ENCODE peak calls at places on chromosome 11, in ten cellular contexts. A, B, E, R, I, S, K, G, Y and L are unnamed samples.

GRCh38 chr11:132278801-132279574 is 908.6 kb downstream of the NTM start:
- DNase-seq in G (no peak), K (peak), Y (peak), I (peak), R (no peak), B (peak), E (peak), A (peak), S (no peak), L (no peak)

GRCh38 chr11:46858920-46859531 is 12.9 kb upstream of the CKAP5 start:
- DNase-seq in I (no peak), B (no peak), K (no peak), S (no peak), R (no peak), Y (no peak), A (no peak), G (no peak), E (no peak), L (no peak)

GRCh38 chr11:69560141-69560790 is 78.8 kb downstream of the LINC01488 start:
- DNase-seq in E (peak), R (no peak), A (no peak), G (no peak), Y (no peak), B (no peak), K (no peak), I (no peak), S (no peak), L (no peak)

GRCh38 chr11:69301491-69302401 is 7.8 kb downstream of the MYEOV start:
- DNase-seq in R (no peak), G (no peak), B (peak), S (no peak), A (no peak), I (peak), K (peak), Y (peak), E (peak), L (no peak)

GRCh38 chr11:88016392-88017020 is 158.7 kb downstream of the RAB38 start:
- DNase-seq in S (peak), I (peak), E (peak), R (no peak), A (peak), K (peak), Y (peak), B (peak), G (peak), L (peak)

GRCh38 chr11:27497284-27497866 is 9.2 kb downstream of the LIN7C start:
- DNase-seq in E (peak), R (no peak), I (peak), G (no peak), Y (peak), A (no peak), B (peak), K (peak), S (no peak), L (no peak)

GRCh38 chr11:34238533-34238932 is 119.3 kb downstream of the ABTB2 start:
- DNase-seq in A (no peak), K (no peak), R (no peak), B (peak), I (no peak), E (no peak), S (no peak), Y (no peak), G (no peak), L (no peak)

GRCh38 chr11:107538821-107539220 is 26.7 kb downstream of the ALKBH8 start:
- DNase-seq in K (no peak), R (no peak), G (no peak), B (no peak), A (no peak), Y (no peak), E (peak), I (no peak), S (no peak), L (no peak)

GRCh38 chr11:26410967-26411366 is 79.0 kb downstream of the ANO3 start:
- DNase-seq in G (no peak), B (no peak), E (no peak), R (no peak), K (no peak), I (no peak), Y (no peak), A (no peak), S (no peak), L (no peak)

GRCh38 chr11:133492895-133493294 is 39.4 kb downstream of the OPCML start:
- DNase-seq in A (no peak), R (no peak), B (no peak), Y (no peak), I (no peak), G (no peak), E (no peak), K (no peak), S (no peak), L (no peak)

GRCh38 chr11:43853766-43854165 is 26.9 kb upstream of the ALKBH3 start:
- DNase-seq in A (no peak), S (no peak), E (no peak), Y (peak), R (no peak), B (peak), K (no peak), G (no peak), I (peak), L (no peak)

GRCh38 chr11:133903056-133903455 is 53.7 kb downstream of the IGSF9B start:
- DNase-seq in A (no peak), I (no peak), G (no peak), Y (no peak), K (no peak), E (no peak), R (no peak), B (no peak), S (no peak), L (no peak)

GRCh38 chr11:125224391-125225015 is 60.0 kb downstream of the PKNOX2 start:
- DNase-seq in E (no peak), I (peak), S (no peak), R (no peak), B (peak), A (peak), K (peak), Y (peak), G (peak), L (no peak)

GRCh38 chr11:83681045-83681781 is 395.0 kb upstream of the CCDC90B start:
- DNase-seq in Y (peak), R (no peak), E (no peak), G (no peak), B (no peak), S (peak), I (no peak), K (no peak), A (no peak), L (no peak)

GRCh38 chr11:12518606-12519385 is 141.4 kb downstream of the PARVA start:
- DNase-seq in B (no peak), E (no peak), S (no peak), R (no peak), A (no peak), I (no peak), Y (no peak), K (no peak), G (no peak), L (no peak)

GRCh38 chr11:111819161-111820058 is 52.0 kb downstream of the ALG9 start:
- DNase-seq in Y (no peak), R (no peak), I (peak), K (peak), E (peak), G (no peak), B (peak), S (peak), A (no peak), L (no peak)

GRCh38 chr11:110121204-110121603 is 28.0 kb downstream of the ZC3H12C start:
- DNase-seq in Y (peak), A (no peak), E (peak), S (peak), R (no peak), B (peak), G (no peak), K (peak), I (peak), L (no peak)

GRCh38 chr11:32118025-32118974 is 27.4 kb downstream of the RCN1 start:
- DNase-seq in A (no peak), Y (peak), E (peak), I (peak), G (no peak), K (peak), S (no peak), R (no peak), B (peak), L (no peak)

GRCh38 chr11:68271023-68271780 is 571 bp downstream of the C11orf24 start:
- DNase-seq in K (peak), I (peak), A (peak), G (peak), B (peak), S (no peak), Y (peak), E (peak), R (peak), L (peak)

GRCh38 chr11:30346068-30346688 is 23.3 kb downstream of the ARL14EP start:
- DNase-seq in R (no peak), A (peak), K (peak), Y (peak), G (no peak), I (peak), B (peak), E (no peak), S (peak), L (no peak)

GRCh38 chr11:1749787-1750351 is 526 bp downstream of the IFITM10 start:
- DNase-seq in K (peak), Y (peak), G (no peak), I (peak), S (no peak), E (peak), A (no peak), R (no peak), B (peak), L (no peak)

GRCh38 chr11:32886180-32886579 is 6.4 kb upstream of the QSER1 start:
- DNase-seq in G (no peak), E (no peak), S (no peak), Y (no peak), R (no peak), K (no peak), I (no peak), A (no peak), B (no peak), L (no peak)

GRCh38 chr11:132718711-132719641 is 813.3 kb downstream of the OPCML start:
- DNase-seq in A (no peak), R (no peak), Y (no peak), I (peak), B (no peak), S (no peak), G (peak), K (peak), E (peak), L (no peak)

GRCh38 chr11:131867457-131868257 is 497.2 kb downstream of the NTM start:
- DNase-seq in E (peak), Y (peak), G (peak), I (peak), B (peak), S (peak), K (peak), A (peak), R (peak), L (peak)

GRCh38 chr11:132623496-132623895 is 908.8 kb downstream of the OPCML start:
- DNase-seq in K (no peak), A (no peak), S (no peak), Y (no peak), R (no peak), G (no peak), I (no peak), B (no peak), E (no peak), L (no peak)

GRCh38 chr11:117610901-117611300 is 186.1 kb downstream of the DSCAML1 start:
- DNase-seq in S (no peak), K (peak), R (no peak), I (no peak), G (no peak), Y (no peak), B (no peak), A (no peak), E (no peak), L (no peak)

GRCh38 chr11:107957109-107957588 is 28.9 kb downstream of the RAB39A start:
- DNase-seq in S (no peak), R (no peak), Y (no peak), A (no peak), B (peak), I (no peak), K (no peak), G (peak), E (no peak), L (no peak)

GRCh38 chr11:20541503-20541902 is 57.9 kb upstream of the SLC6A5 start:
- DNase-seq in A (no peak), I (no peak), K (no peak), Y (no peak), G (no peak), E (no peak), B (no peak), S (no peak), R (no peak), L (no peak)

GRCh38 chr11:36409152-36409713 is 100.8 kb downstream of the TRAF6 start:
- DNase-seq in I (peak), R (no peak), A (peak), E (peak), B (peak), G (no peak), K (peak), S (no peak), Y (no peak), L (no peak)

GRCh38 chr11:78227906-78228305 is 39.2 kb downstream of the USP35 start:
- DNase-seq in S (no peak), R (no peak), K (no peak), A (no peak), E (no peak), I (no peak), G (no peak), B (no peak), Y (no peak), L (no peak)

GRCh38 chr11:74926304-74927030 is 22.4 kb downstream of the XRRA1 start:
- DNase-seq in I (peak), R (no peak), A (no peak), Y (peak), K (peak), G (no peak), E (peak), S (no peak), B (no peak), L (no peak)

GRCh38 chr11:75349540-75350116 is 1.8 kb downstream of the ARRB1 start:
- DNase-seq in B (no peak), G (no peak), R (peak), S (no peak), K (no peak), Y (no peak), E (no peak), I (no peak), A (no peak), L (no peak)

GRCh38 chr11:34261820-34262219 is 96.0 kb downstream of the ABTB2 start:
- DNase-seq in A (no peak), I (no peak), B (no peak), R (no peak), Y (no peak), G (no peak), S (no peak), K (no peak), E (no peak), L (no peak)

GRCh38 chr11:78532991-78533861 is 41.4 kb downstream of the NARS2 start:
- DNase-seq in G (no peak), R (no peak), S (no peak), K (no peak), B (no peak), E (no peak), I (no peak), Y (no peak), A (no peak), L (no peak)

GRCh38 chr11:45266693-45267451 is 19.3 kb downstream of the SYT13 start:
- DNase-seq in K (no peak), S (no peak), G (no peak), A (peak), R (peak), E (no peak), I (no peak), B (no peak), Y (no peak), L (no peak)
- TF ChIP-seq CTCF in K (peak), S (no peak), G (peak), A (peak), R (peak), E (no peak), I (peak), B (peak), Y (peak), L (peak)

GRCh38 chr11:50423208-50423607 is 390.5 kb downstream of the OR4C45 start:
- DNase-seq in I (no peak), A (no peak), Y (no peak), K (no peak), R (no peak), B (no peak), S (no peak), G (no peak), E (no peak), L (no peak)
- TF ChIP-seq CTCF in I (peak), A (no peak), Y (no peak), K (no peak), R (no peak), B (no peak), S (peak), G (no peak), E (no peak), L (peak)

GRCh38 chr11:64803846-64804345 is 882 bp upstream of the MAP4K2 start:
- DNase-seq in R (no peak), A (no peak), Y (no peak), S (peak), B (no peak), I (no peak), K (no peak), G (no peak), E (no peak), L (no peak)

GRCh38 chr11:64802370-64803162 is 448 bp downstream of the MAP4K2 start:
- DNase-seq in A (no peak), R (no peak), Y (no peak), I (no peak), G (no peak), K (no peak), B (no peak), S (no peak), E (no peak), L (no peak)

GRCh38 chr11:64805481-64805880 is 2.5 kb upstream of the MAP4K2 start:
- DNase-seq in K (no peak), I (no peak), B (no peak), S (no peak), E (no peak), Y (no peak), R (no peak), A (no peak), G (no peak), L (no peak)

GRCh38 chr11:64803163-64803845 is at the start of gene MAP4K2:
- DNase-seq in A (peak), S (peak), R (peak), I (peak), G (peak), E (peak), B (peak), K (peak), Y (peak), L (peak)

DNA sequence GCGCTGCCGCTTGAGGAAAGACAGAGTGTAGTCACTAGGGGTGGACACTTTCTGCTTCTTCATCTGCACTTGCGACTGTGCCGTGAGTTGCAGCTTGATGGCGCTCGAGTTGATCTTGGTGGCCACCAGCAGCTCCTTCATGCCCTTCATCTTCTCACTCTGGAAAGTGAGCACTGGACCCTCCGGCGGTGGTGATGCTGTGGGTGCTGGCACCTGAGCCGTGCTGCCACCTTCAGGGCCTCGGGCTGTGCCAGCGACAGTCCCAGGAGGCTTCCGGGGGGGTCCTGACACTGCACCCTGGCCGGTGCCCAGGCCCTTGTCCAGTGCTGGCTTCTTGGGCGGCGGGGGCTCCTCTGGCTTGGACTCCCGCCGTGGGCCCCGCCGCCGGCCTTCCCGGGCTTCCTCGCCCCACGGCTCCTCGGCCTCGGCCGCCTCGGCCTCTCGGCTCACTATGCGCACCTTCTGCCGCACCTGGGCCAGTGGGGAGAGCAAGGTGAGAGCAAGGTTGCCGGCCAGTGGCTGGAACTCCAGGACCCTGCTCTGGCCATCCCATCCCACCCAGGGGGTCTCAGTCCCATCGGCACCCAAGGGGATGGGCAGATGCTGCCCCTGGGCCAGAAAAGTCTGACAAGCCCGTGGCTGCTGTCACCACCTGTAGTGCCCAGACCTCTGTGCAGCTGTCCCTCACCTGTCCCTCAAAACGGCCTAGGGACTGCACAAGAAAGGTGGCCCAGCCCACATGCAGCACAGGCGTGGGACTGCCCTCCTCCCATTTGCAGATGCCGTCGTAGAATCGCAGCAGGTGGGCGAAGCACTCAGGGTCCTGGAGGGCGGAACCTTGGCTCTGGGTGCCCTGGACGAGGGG is 1.6 kb upstream of the MAP4K2 start:
- DNase-seq in G (no peak), B (no peak), R (no peak), E (no peak), I (no peak), K (no peak), Y (no peak), A (no peak), S (no peak), L (no peak)
- TF ChIP-seq CTCF in G (no peak), B (no peak), R (no peak), E (no peak), I (no peak), K (no peak), Y (no peak), A (no peak), S (no peak), L (no peak)

GRCh38 chr11:94325681-94326080 is 21.3 kb downstream of the IZUMO1R start:
- DNase-seq in K (no peak), I (peak), Y (peak), R (peak), G (no peak), E (no peak), S (peak), B (peak), A (peak), L (no peak)
- TF ChIP-seq CTCF in K (peak), I (peak), Y (peak), R (no peak), G (no peak), E (no peak), S (peak), B (peak), A (peak), L (peak)

GRCh38 chr11:58626915-58627483 is 4.5 kb downstream of the CNTF start:
- DNase-seq in S (no peak), E (peak), K (no peak), A (no peak), I (peak), B (peak), Y (no peak), R (no peak), G (no peak), L (no peak)

GRCh38 chr11:58628446-58628845 is 6.0 kb downstream of the CNTF start:
- DNase-seq in S (no peak), G (no peak), Y (peak), E (peak), A (no peak), I (peak), B (peak), R (no peak), K (peak), L (no peak)

GRCh38 chr11:58632510-58632909 is 10.0 kb downstream of the CNTF start:
- DNase-seq in I (no peak), R (no peak), G (no peak), E (no peak), S (peak), K (no peak), Y (no peak), A (no peak), B (no peak), L (no peak)

GRCh38 chr11:58631378-58631777 is 8.9 kb downstream of the CNTF start:
- DNase-seq in K (no peak), E (no peak), B (no peak), I (no peak), S (no peak), A (no peak), Y (no peak), G (no peak), R (no peak), L (no peak)

GRCh38 chr11:58629857-58630256 is 7.4 kb downstream of the CNTF start:
- DNase-seq in E (peak), A (peak), B (peak), K (peak), I (peak), G (no peak), Y (peak), R (no peak), S (no peak), L (no peak)
- TF ChIP-seq CTCF in E (peak), A (peak), B (peak), K (peak), I (peak), G (peak), Y (peak), R (peak), S (peak), L (no peak)